ENCODE peak calls at places on chromosome 15, in five cellular contexts. K is upper lobe of right lung; O is astrocyte of the spinal cord; H is CD4-positive, alpha-beta memory T cell; B is uterus. F is an unnamed sample.
A peak's percentile ranks its signal among the peaks of the same experiment; 100 is the strongest.

GRCh38 chr15:99057697-99058420 is 47.0 kb upstream of the SYNM start:
- DNase-seq in B (peak; percentile 39), O (no peak), K (no peak), H (no peak), F (no peak)

GRCh38 chr15:92917606-92918407 is 17.7 kb downstream of the CHD2 start:
- DNase-seq in H (peak; percentile 90), B (peak; percentile 98), O (peak; percentile 96), K (peak; percentile 90), F (peak; percentile 69)

GRCh38 chr15:84604804-84605203 is 4.0 kb downstream of the ZSCAN2 start:
- DNase-seq in H (no peak), B (no peak), O (no peak), K (no peak), F (no peak)

GRCh38 chr15:91345761-91346160 is 245.7 kb downstream of the SV2B start:
- DNase-seq in H (no peak), O (no peak), K (no peak), B (no peak), F (no peak)

GRCh38 chr15:29566914-29567313 is 255.4 kb downstream of the TJP1 start:
- DNase-seq in B (no peak), H (no peak), O (no peak), K (no peak), F (no peak)

GRCh38 chr15:82100116-82100795 is 54.4 kb upstream of the MEX3B start:
- DNase-seq in B (no peak), K (no peak), O (peak; percentile 30), H (no peak), F (no peak)

GRCh38 chr15:99123706-99124451 is 19.0 kb downstream of the SYNM start:
- DNase-seq in O (peak; percentile 98), H (no peak), B (peak; percentile 80), K (peak; percentile 82), F (peak; percentile 93)

GRCh38 chr15:38072507-38073277 is 138.3 kb downstream of the TMCO5A start:
- DNase-seq in K (peak; percentile 84), H (peak; percentile 2), O (peak; percentile 87), B (peak; percentile 66), F (peak; percentile 39)

GRCh38 chr15:77870195-77871065 is 207.1 kb downstream of the TBC1D2B start:
- DNase-seq in B (peak; percentile 33), O (peak; percentile 52), K (peak; percentile 71), H (peak; percentile 8), F (no peak)

GRCh38 chr15:84828433-84828908 is 11.3 kb downstream of the ALPK3 start:
- DNase-seq in O (no peak), K (no peak), B (peak; percentile 57), H (no peak), F (no peak)

GRCh38 chr15:85587707-85588441 is 206.9 kb downstream of the KLHL25 start:
- DNase-seq in O (peak; percentile 79), H (no peak), K (peak; percentile 68), B (no peak), F (no peak)

GRCh38 chr15:39462691-39463090 is 118.2 kb upstream of the THBS1 start:
- DNase-seq in B (no peak), O (peak; percentile 72), K (no peak), H (no peak), F (peak; percentile 75)

GRCh38 chr15:31280831-31281216 is 45.8 kb upstream of the KLF13 start:
- DNase-seq in K (peak; percentile 36), B (peak; percentile 11), O (no peak), H (no peak), F (no peak)

GRCh38 chr15:92809880-92810361 is 90.2 kb upstream of the CHD2 start:
- DNase-seq in O (peak; percentile 63), B (peak; percentile 53), K (no peak), H (peak; percentile 30), F (no peak)

GRCh38 chr15:79656151-79656797 is 224.1 kb downstream of the MINAR1 start:
- DNase-seq in B (no peak), H (no peak), K (no peak), O (no peak), F (no peak)

GRCh38 chr15:67801142-67801541 is 24.2 kb upstream of the SKOR1 start:
- DNase-seq in O (no peak), H (no peak), B (no peak), K (no peak), F (no peak)

GRCh38 chr15:85879334-85880163 is 84.8 kb upstream of the KLHL25 start:
- DNase-seq in H (no peak), O (no peak), K (no peak), B (no peak), F (no peak)

GRCh38 chr15:84734794-84735479 is 13.5 kb upstream of the ZNF592 start:
- DNase-seq in B (no peak), H (peak; percentile 72), O (peak; percentile 64), K (peak; percentile 78), F (no peak)

GRCh38 chr15:68315495-68316007 is 38.0 kb downstream of the FEM1B start:
- DNase-seq in K (peak; percentile 40), H (no peak), O (peak; percentile 80), B (peak; percentile 17), F (no peak)

GRCh38 chr15:91338763-91339162 is 238.7 kb downstream of the SV2B start:
- DNase-seq in B (no peak), K (no peak), H (no peak), O (peak; percentile 49), F (no peak)

GRCh38 chr15:90184119-90184785 is 16.9 kb upstream of the SEMA4B start:
- DNase-seq in O (peak; percentile 53), B (peak; percentile 89), H (no peak), K (peak; percentile 93), F (peak; percentile 31)

GRCh38 chr15:67967871-67968423 is 86.2 kb upstream of the PIAS1 start:
- DNase-seq in K (peak; percentile 93), O (peak; percentile 50), B (peak; percentile 82), H (no peak), F (no peak)

GRCh38 chr15:38084289-38084688 is 149.8 kb downstream of the TMCO5A start:
- DNase-seq in H (no peak), B (no peak), K (no peak), O (peak; percentile 58), F (no peak)

GRCh38 chr15:91435108-91435507 is 335.1 kb downstream of the SV2B start:
- DNase-seq in H (no peak), B (no peak), O (no peak), K (no peak), F (no peak)

GRCh38 chr15:57385923-57386390 is 9.7 kb downstream of the CGNL1 start:
- DNase-seq in K (no peak), O (no peak), B (no peak), H (no peak), F (no peak)

GRCh38 chr15:56732135-56732880 is 1.0 kb downstream of the ZNF280D start:
- DNase-seq in O (peak; percentile 80), H (no peak), K (no peak), B (no peak), F (no peak)

GRCh38 chr15:39583586-39584265 is 2.8 kb downstream of the THBS1 start:
- DNase-seq in B (no peak), K (no peak), O (peak; percentile 34), H (no peak), F (no peak)

GRCh38 chr15:55357774-55358173 is 38.8 kb downstream of the PIGB start:
- DNase-seq in K (no peak), B (no peak), H (no peak), O (no peak), F (peak; percentile 2)

GRCh38 chr15:60297047-60297446 is 100.7 kb downstream of the ANXA2 start:
- DNase-seq in B (no peak), H (no peak), O (no peak), K (no peak), F (no peak)

GRCh38 chr15:70762469-70763119 is 764 bp downstream of the UACA start:
- DNase-seq in K (peak; percentile 67), B (peak; percentile 40), O (peak; percentile 60), H (no peak), F (no peak)

GRCh38 chr15:35863655-35864054 is 317.7 kb upstream of the DPH6 start:
- DNase-seq in O (no peak), B (no peak), K (no peak), H (no peak), F (no peak)

GRCh38 chr15:85543741-85544155 is 163.3 kb downstream of the AKAP13 start:
- DNase-seq in K (peak; percentile 89), O (no peak), B (peak; percentile 41), H (peak; percentile 6), F (no peak)

GRCh38 chr15:69951511-69952209 is 146.1 kb downstream of the TLE3 start:
- DNase-seq in H (no peak), B (no peak), O (no peak), K (no peak), F (no peak)

GRCh38 chr15:85412956-85413854 is 32.8 kb downstream of the AKAP13 start:
- DNase-seq in K (peak; percentile 67), B (peak; percentile 63), H (peak; percentile 45), O (peak; percentile 94), F (peak; percentile 72)

GRCh38 chr15:73982251-73982962 is 9.7 kb downstream of the STOML1 start:
- DNase-seq in B (peak; percentile 80), H (no peak), K (peak; percentile 91), O (peak; percentile 97), F (peak; percentile 90)
- H3K4me3 ChIP-seq in B (no peak overlapping the region), H (no peak overlapping the region), K (no peak overlapping the region), O (no peak overlapping the region), F (no peak overlapping the region)

GRCh38 chr15:41512512-41513281 is 930 bp downstream of the LTK start:
- DNase-seq in B (no peak), K (no peak), H (no peak), O (no peak), F (no peak)
- H3K4me3 ChIP-seq in B (peak overlapping the region; percentile 0), K (peak overlapping the region; percentile 43), H (peak overlapping the region; percentile 52), O (peak overlapping the region; percentile 30), F (peak overlapping the region; percentile 30)

DNA sequence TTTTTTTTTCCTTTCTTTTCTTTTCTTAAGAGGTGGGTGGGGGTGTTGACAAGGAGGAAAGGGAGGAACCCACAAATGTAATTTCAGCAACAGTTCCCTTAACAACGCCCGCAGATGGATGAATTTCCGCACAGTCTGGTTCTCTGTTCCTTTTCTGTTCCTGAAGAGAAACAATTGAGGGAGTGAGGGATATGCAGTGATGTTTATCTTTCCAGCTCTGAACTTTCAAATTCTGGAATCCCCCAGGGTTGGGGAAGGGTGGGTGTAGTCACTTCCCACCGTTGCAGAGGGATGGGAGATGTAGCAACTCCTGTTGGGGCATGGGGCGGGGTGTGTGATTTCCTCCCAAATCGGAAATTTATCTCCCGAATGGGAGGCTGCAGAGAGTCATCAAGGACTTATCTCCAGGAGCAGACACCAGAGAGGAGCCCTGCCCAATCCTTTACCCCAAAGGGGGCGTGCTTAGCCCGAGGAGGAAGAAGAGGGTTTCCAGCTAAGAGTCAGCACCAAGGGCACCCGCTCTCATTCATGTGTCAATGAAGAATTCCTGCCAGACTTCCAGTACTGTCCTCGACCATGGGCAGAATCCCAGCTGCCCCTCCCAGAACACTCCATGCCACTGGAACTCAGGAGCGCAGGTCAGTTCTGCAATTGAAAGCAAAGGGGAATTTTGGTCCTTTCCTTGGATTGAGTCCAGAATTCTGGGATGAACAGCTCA is 35.0 kb upstream of the CFAP161 start:
- DNase-seq in K (no peak), B (peak; percentile 62), H (no peak), O (no peak), F (no peak)
- H3K4me3 ChIP-seq in K (peak overlapping the region; percentile 4), B (no peak overlapping the region), H (no peak overlapping the region), O (no peak overlapping the region), F (no peak overlapping the region)

GRCh38 chr15:23854535-23855252 is 167.6 kb upstream of the NDN start:
- DNase-seq in K (no peak), O (no peak), B (no peak), H (no peak), F (no peak)
- H3K4me3 ChIP-seq in K (no peak overlapping the region), O (no peak overlapping the region), B (no peak overlapping the region), H (no peak overlapping the region), F (no peak overlapping the region)

F was measured in skeletal muscle cell.